ENCODE peak calls at places on chromosomes 4 and X, in seven cellular contexts. A is AG09309, S is PC-9, N is BE2C, P is right lobe of liver, F is fibroblast of pulmonary artery, V is fibroblast of lung. I is an unnamed sample.

GRCh38 chrX:7062276-7062675 is 85.2 kb upstream of the STS start:
- DNase-seq in P (no peak), N (no peak), V (peak; percentile 54), S (no peak), F (peak; percentile 10), A (no peak), I (no peak)

GRCh38 chrX:30597258-30598012 is 19.9 kb upstream of the TASL start:
- DNase-seq in F (no peak), N (no peak), S (no peak), P (no peak), V (no peak), A (no peak), I (peak; percentile 69)

GRCh38 chr4:28558871-28559270 is 1698.2 kb downstream of the STIM2 start:
- DNase-seq in V (no peak), S (no peak), F (no peak), P (no peak), N (no peak), A (no peak), I (no peak)

GRCh38 chr4:159765402-159765801 is 662.5 kb downstream of the RAPGEF2 start:
- DNase-seq in S (no peak), P (no peak), V (peak; percentile 74), F (peak; percentile 20), A (no peak), N (no peak), I (no peak)

GRCh38 chr4:94843222-94843621 is 85.5 kb downstream of the BMPR1B start:
- DNase-seq in N (no peak), S (no peak), V (no peak), P (no peak), F (no peak), A (no peak), I (no peak)

GRCh38 chr4:6396696-6397236 is 75.6 kb downstream of the PPP2R2C start:
- DNase-seq in S (no peak), V (no peak), F (no peak), N (no peak), P (no peak), A (no peak), I (no peak)

GRCh38 chr4:40152642-40153041 is 44.2 kb upstream of the RHOH start:
- DNase-seq in V (no peak), F (no peak), N (no peak), P (no peak), S (no peak), A (no peak), I (peak; percentile 19)

GRCh38 chr4:74218201-74218600 is 60.3 kb downstream of the MTHFD2L start:
- DNase-seq in F (peak; percentile 23), A (no peak), S (no peak), P (no peak), N (no peak), V (peak; percentile 55), I (no peak)

GRCh38 chr4:187167126-187167525 is 443.5 kb upstream of the FAT1 start:
- DNase-seq in A (no peak), V (no peak), F (no peak), S (no peak), N (no peak), P (no peak), I (no peak)

GRCh38 chr4:55336138-55337034 is 9.7 kb upstream of the SRD5A3 start:
- DNase-seq in N (peak; percentile 49), S (no peak), P (no peak), F (no peak), A (no peak), V (no peak), I (no peak)

GRCh38 chr4:120070191-120070590 is 3.5 kb upstream of the MAD2L1 start:
- DNase-seq in F (peak; percentile 51), A (peak; percentile 32), N (no peak), P (no peak), V (peak; percentile 37), S (no peak), I (no peak)

GRCh38 chrX:134981910-134982309 is 8.9 kb upstream of the SMIM10 start:
- DNase-seq in S (no peak), N (no peak), V (no peak), P (no peak), F (no peak), A (no peak), I (no peak)

GRCh38 chr4:128565565-128566186 is 243.8 kb upstream of the JADE1 start:
- DNase-seq in N (peak; percentile 70), S (no peak), V (no peak), F (peak; percentile 71), A (no peak), P (peak; percentile 58), I (peak; percentile 56)

GRCh38 chrX:104567506-104567905 is 1.5 kb downstream of the IL1RAPL2 start:
- DNase-seq in N (no peak), S (no peak), F (no peak), A (no peak), P (peak; percentile 24), V (no peak), I (no peak)

GRCh38 chrX:104564921-104565703 is 887 bp upstream of the IL1RAPL2 start:
- DNase-seq in S (no peak), N (no peak), A (no peak), P (no peak), F (no peak), V (no peak), I (no peak)

GRCh38 chrX:104564335-104564734 is 1.7 kb upstream of the IL1RAPL2 start:
- DNase-seq in N (no peak), S (no peak), V (no peak), P (no peak), A (no peak), F (no peak), I (no peak)

GRCh38 chrX:104566921-104567501 is 1.0 kb downstream of the IL1RAPL2 start:
- DNase-seq in V (no peak), N (no peak), S (peak; percentile 35), P (peak; percentile 48), A (no peak), F (no peak), I (no peak)

GRCh38 chrX:104565791-104566687 is at the start of gene IL1RAPL2:
- DNase-seq in S (peak; percentile 65), V (peak; percentile 19), F (peak; percentile 11), P (peak; percentile 64), N (peak; percentile 28), A (no peak), I (peak; percentile 0)
- H3K4me3 ChIP-seq in S (peak within 1 kb of the TSS; percentile 77), V (no peak within 1 kb of the TSS), F (no peak within 1 kb of the TSS), P (peak within 1 kb of the TSS; percentile 20), N (no peak within 1 kb of the TSS), A (no peak within 1 kb of the TSS), I (no peak within 1 kb of the TSS)

GRCh38 chr4:20311863-20312262 is 60.2 kb downstream of the SLIT2 start:
- DNase-seq in S (no peak), P (no peak), V (peak; percentile 59), A (peak; percentile 57), F (no peak), N (no peak), I (no peak)

GRCh38 chr4:20301161-20301560 is 49.5 kb downstream of the SLIT2 start:
- DNase-seq in S (no peak), V (no peak), N (no peak), F (no peak), A (no peak), P (no peak), I (no peak)

GRCh38 chr4:20305976-20306375 is 54.3 kb downstream of the SLIT2 start:
- DNase-seq in N (peak; percentile 9), A (no peak), S (no peak), V (no peak), P (no peak), F (peak; percentile 70), I (no peak)
- TF ChIP-seq CTCF in N (peak; percentile 40), A (peak; percentile 42), S (no peak), V (peak; percentile 48), P (no peak), F (peak; percentile 47), I (no peak)

DNA sequence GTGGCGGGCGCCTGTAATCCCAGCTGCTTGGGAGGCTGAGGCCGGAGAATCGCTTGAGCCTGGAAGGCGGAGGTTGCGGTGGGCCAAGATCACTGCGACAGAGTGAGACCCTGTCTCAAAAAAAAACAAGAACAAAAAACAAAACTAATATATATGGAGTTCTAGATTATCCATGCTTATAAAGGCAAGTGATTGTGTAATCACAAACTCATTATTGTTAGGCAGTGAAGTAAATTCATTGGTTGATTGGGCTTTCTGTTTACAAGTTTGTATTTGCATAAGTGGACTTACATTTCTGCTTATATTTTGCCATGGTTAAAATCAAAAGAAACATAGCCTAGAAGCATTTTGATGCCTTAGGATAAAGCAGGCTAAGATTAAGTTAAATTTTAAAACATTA is 2.5 kb upstream of the UBE2D3 start:
- DNase-seq in V (no peak), F (no peak), A (no peak), P (no peak), S (no peak), N (no peak), I (no peak)
- H3K4me3 ChIP-seq in V (no peak overlapping the region), F (no peak overlapping the region), A (no peak overlapping the region), P (no peak overlapping the region), S (no peak overlapping the region), N (no peak overlapping the region), I (no peak overlapping the region)

GRCh38 chr4:140233811-140234696 is 80.1 kb upstream of the MAML3 start:
- DNase-seq in V (peak; percentile 87), S (no peak), A (no peak), N (no peak), P (no peak), F (peak; percentile 64), I (no peak)
- TF ChIP-seq CTCF in V (no peak), S (no peak), A (no peak), N (peak; percentile 14), P (no peak), F (no peak), I (no peak)

GRCh38 chrX:49233887-49234555 is 881 bp upstream of the CACNA1F start:
- DNase-seq in S (no peak), P (no peak), V (no peak), F (no peak), A (no peak), N (no peak), I (no peak)
- H3K4me3 ChIP-seq in S (no peak overlapping the region), P (no peak overlapping the region), V (no peak overlapping the region), F (no peak overlapping the region), A (no peak overlapping the region), N (no peak overlapping the region), I (no peak overlapping the region)

GRCh38 chr4:176217510-176217909 is 22.1 kb upstream of the SPATA4 start:
- DNase-seq in F (no peak), V (no peak), N (no peak), P (no peak), A (no peak), S (no peak), I (no peak)

GRCh38 chr4:176226736-176227135 is 31.4 kb upstream of the SPATA4 start:
- DNase-seq in F (no peak), A (peak; percentile 7), S (no peak), V (peak; percentile 56), N (no peak), P (no peak), I (no peak)

GRCh38 chr4:176223561-176223960 is 28.2 kb upstream of the SPATA4 start:
- DNase-seq in F (no peak), N (no peak), A (no peak), P (no peak), V (no peak), S (no peak), I (no peak)

GRCh38 chr4:176222149-176222548 is 26.8 kb upstream of the SPATA4 start:
- DNase-seq in A (no peak), V (no peak), S (no peak), F (no peak), P (no peak), N (no peak), I (no peak)
- TF ChIP-seq CTCF in A (no peak), V (no peak), S (no peak), F (no peak), P (no peak), N (no peak), I (no peak)